ENCODE peak calls at places on chromosome X, in ten cellular contexts. One of them, this sample, is unnamed.

GRCh38 chrX:68186552-68187262 is 246.6 kb downstream of the OPHN1 start:
- DNase-seq in Calu3: no peak
- DNase-seq in HepG2: no peak
- DNase-seq in HL-60: peak; percentile 2
- DNase-seq in stimulated activated CD4-positive, alpha-beta T cell treated with anti-CD3 and anti-CD28 coated beads, Interleukin-2, amount 100 ng/mL, for 48 hours: no peak
- DNase-seq in psoas muscle: no peak
- DNase-seq in EL: peak; percentile 61
- DNase-seq in M059J: peak; percentile 79
- DNase-seq in DMS153: no peak
- DNase-seq in endodermal cell: no peak
- DNase-seq in this sample: no peak

GRCh38 chrX:57651169-57651919 is 28.7 kb downstream of the NLRP2B start:
- DNase-seq in HepG2: no peak
- DNase-seq in stimulated activated CD4-positive, alpha-beta T cell treated with anti-CD3 and anti-CD28 coated beads, Interleukin-2, amount 100 ng/mL, for 48 hours: no peak
- DNase-seq in DMS153: no peak
- DNase-seq in Calu3: no peak
- DNase-seq in M059J: no peak
- DNase-seq in HL-60: no peak
- DNase-seq in EL: no peak
- DNase-seq in psoas muscle: no peak
- DNase-seq in endodermal cell: no peak
- DNase-seq in this sample: no peak

GRCh38 chrX:57270980-57271379 is 15.5 kb upstream of the FAAH2 start:
- DNase-seq in endodermal cell: no peak
- DNase-seq in HepG2: no peak
- DNase-seq in EL: no peak
- DNase-seq in HL-60: no peak
- DNase-seq in DMS153: no peak
- DNase-seq in psoas muscle: no peak
- DNase-seq in stimulated activated CD4-positive, alpha-beta T cell treated with anti-CD3 and anti-CD28 coated beads, Interleukin-2, amount 100 ng/mL, for 48 hours: no peak
- DNase-seq in Calu3: no peak
- DNase-seq in M059J: peak; percentile 1
- DNase-seq in this sample: no peak

GRCh38 chrX:9911479-9911878 is 55.7 kb upstream of the CLDN34 start:
- DNase-seq in M059J: peak; percentile 47
- DNase-seq in EL: peak; percentile 65
- DNase-seq in Calu3: peak; percentile 53
- DNase-seq in psoas muscle: no peak
- DNase-seq in HL-60: no peak
- DNase-seq in DMS153: peak; percentile 2
- DNase-seq in stimulated activated CD4-positive, alpha-beta T cell treated with anti-CD3 and anti-CD28 coated beads, Interleukin-2, amount 100 ng/mL, for 48 hours: no peak
- DNase-seq in HepG2: no peak
- DNase-seq in endodermal cell: no peak
- DNase-seq in this sample: no peak

GRCh38 chrX:103626855-103627254 is 1.9 kb upstream of the TCEAL1 start:
- DNase-seq in M059J: peak; percentile 48
- DNase-seq in stimulated activated CD4-positive, alpha-beta T cell treated with anti-CD3 and anti-CD28 coated beads, Interleukin-2, amount 100 ng/mL, for 48 hours: no peak
- DNase-seq in endodermal cell: no peak
- DNase-seq in HL-60: no peak
- DNase-seq in HepG2: no peak
- DNase-seq in Calu3: no peak
- DNase-seq in psoas muscle: no peak
- DNase-seq in EL: peak; percentile 25
- DNase-seq in DMS153: no peak
- DNase-seq in this sample: no peak

GRCh38 chrX:115650916-115651315 is 89.9 kb downstream of the PLS3 start:
- DNase-seq in HepG2: peak; percentile 33
- DNase-seq in psoas muscle: no peak
- DNase-seq in M059J: peak; percentile 59
- DNase-seq in DMS153: peak; percentile 22
- DNase-seq in stimulated activated CD4-positive, alpha-beta T cell treated with anti-CD3 and anti-CD28 coated beads, Interleukin-2, amount 100 ng/mL, for 48 hours: peak; percentile 14
- DNase-seq in HL-60: peak; percentile 40
- DNase-seq in Calu3: peak; percentile 28
- DNase-seq in endodermal cell: peak; percentile 88
- DNase-seq in EL: peak; percentile 40
- DNase-seq in this sample: peak; percentile 24

GRCh38 chrX:129599499-129599898 is 55.3 kb downstream of the APLN start:
- DNase-seq in psoas muscle: no peak
- DNase-seq in M059J: no peak
- DNase-seq in EL: no peak
- DNase-seq in stimulated activated CD4-positive, alpha-beta T cell treated with anti-CD3 and anti-CD28 coated beads, Interleukin-2, amount 100 ng/mL, for 48 hours: no peak
- DNase-seq in Calu3: no peak
- DNase-seq in HepG2: no peak
- DNase-seq in HL-60: no peak
- DNase-seq in endodermal cell: no peak
- DNase-seq in DMS153: no peak
- DNase-seq in this sample: no peak

GRCh38 chrX:133947022-133947421 is 38.4 kb downstream of the GPC3 start:
- DNase-seq in stimulated activated CD4-positive, alpha-beta T cell treated with anti-CD3 and anti-CD28 coated beads, Interleukin-2, amount 100 ng/mL, for 48 hours: no peak
- DNase-seq in DMS153: no peak
- DNase-seq in HL-60: no peak
- DNase-seq in psoas muscle: no peak
- DNase-seq in HepG2: no peak
- DNase-seq in Calu3: no peak
- DNase-seq in M059J: no peak
- DNase-seq in EL: no peak
- DNase-seq in endodermal cell: no peak
- DNase-seq in this sample: no peak

GRCh38 chrX:130523460-130524394 is 121.9 kb downstream of the RBMX2 start:
- DNase-seq in psoas muscle: peak; percentile 54
- DNase-seq in DMS153: peak; percentile 20
- DNase-seq in M059J: peak; percentile 11
- DNase-seq in HL-60: peak; percentile 3
- DNase-seq in stimulated activated CD4-positive, alpha-beta T cell treated with anti-CD3 and anti-CD28 coated beads, Interleukin-2, amount 100 ng/mL, for 48 hours: no peak
- DNase-seq in endodermal cell: peak; percentile 80
- DNase-seq in HepG2: no peak
- DNase-seq in EL: peak; percentile 11
- DNase-seq in Calu3: peak; percentile 47
- DNase-seq in this sample: peak; percentile 41

GRCh38 chrX:45714864-45715263 is 514.2 kb upstream of the DIPK2B start:
- DNase-seq in DMS153: no peak
- DNase-seq in Calu3: no peak
- DNase-seq in stimulated activated CD4-positive, alpha-beta T cell treated with anti-CD3 and anti-CD28 coated beads, Interleukin-2, amount 100 ng/mL, for 48 hours: no peak
- DNase-seq in EL: peak; percentile 79
- DNase-seq in HL-60: peak; percentile 18
- DNase-seq in endodermal cell: no peak
- DNase-seq in M059J: peak; percentile 93
- DNase-seq in psoas muscle: no peak
- DNase-seq in HepG2: no peak
- DNase-seq in this sample: no peak

GRCh38 chrX:112769034-112769433 is 71.6 kb downstream of the AMOT start:
- DNase-seq in DMS153: no peak
- DNase-seq in stimulated activated CD4-positive, alpha-beta T cell treated with anti-CD3 and anti-CD28 coated beads, Interleukin-2, amount 100 ng/mL, for 48 hours: no peak
- DNase-seq in EL: no peak
- DNase-seq in Calu3: no peak
- DNase-seq in HepG2: no peak
- DNase-seq in M059J: peak; percentile 86
- DNase-seq in endodermal cell: no peak
- DNase-seq in HL-60: no peak
- DNase-seq in psoas muscle: no peak
- DNase-seq in this sample: no peak

GRCh38 chrX:13059269-13059668 is 14.8 kb upstream of the FAM9C start:
- DNase-seq in stimulated activated CD4-positive, alpha-beta T cell treated with anti-CD3 and anti-CD28 coated beads, Interleukin-2, amount 100 ng/mL, for 48 hours: no peak
- DNase-seq in HL-60: no peak
- DNase-seq in Calu3: no peak
- DNase-seq in EL: no peak
- DNase-seq in psoas muscle: no peak
- DNase-seq in endodermal cell: no peak
- DNase-seq in HepG2: no peak
- DNase-seq in DMS153: no peak
- DNase-seq in M059J: no peak
- DNase-seq in this sample: no peak

GRCh38 chrX:118226060-118226428 is 109.4 kb upstream of the KLHL13 start:
- DNase-seq in HL-60: no peak
- DNase-seq in endodermal cell: no peak
- DNase-seq in HepG2: peak; percentile 1
- DNase-seq in EL: no peak
- DNase-seq in psoas muscle: no peak
- DNase-seq in stimulated activated CD4-positive, alpha-beta T cell treated with anti-CD3 and anti-CD28 coated beads, Interleukin-2, amount 100 ng/mL, for 48 hours: no peak
- DNase-seq in Calu3: no peak
- DNase-seq in M059J: peak; percentile 50
- DNase-seq in DMS153: peak; percentile 29
- DNase-seq in this sample: peak; percentile 12

GRCh38 chrX:9466115-9466495 is 1.2 kb downstream of the TBL1X start:
- DNase-seq in EL: peak; percentile 31
- DNase-seq in Calu3: peak; percentile 29
- DNase-seq in endodermal cell: peak; percentile 75
- DNase-seq in stimulated activated CD4-positive, alpha-beta T cell treated with anti-CD3 and anti-CD28 coated beads, Interleukin-2, amount 100 ng/mL, for 48 hours: peak; percentile 13
- DNase-seq in HepG2: no peak
- DNase-seq in psoas muscle: peak; percentile 70
- DNase-seq in HL-60: no peak
- DNase-seq in DMS153: no peak
- DNase-seq in M059J: peak; percentile 47
- DNase-seq in this sample: peak; percentile 32

GRCh38 chrX:109902665-109903064 is 100.2 kb upstream of the TMEM164 start:
- DNase-seq in DMS153: no peak
- DNase-seq in stimulated activated CD4-positive, alpha-beta T cell treated with anti-CD3 and anti-CD28 coated beads, Interleukin-2, amount 100 ng/mL, for 48 hours: no peak
- DNase-seq in HepG2: peak; percentile 41
- DNase-seq in psoas muscle: no peak
- DNase-seq in Calu3: no peak
- DNase-seq in M059J: peak; percentile 43
- DNase-seq in endodermal cell: no peak
- DNase-seq in EL: peak; percentile 7
- DNase-seq in HL-60: no peak
- DNase-seq in this sample: peak; percentile 9

GRCh38 chrX:2351321-2351720 is 149.5 kb downstream of the DHRSX start:
- DNase-seq in Calu3: no peak
- DNase-seq in endodermal cell: no peak
- DNase-seq in HL-60: no peak
- DNase-seq in DMS153: no peak
- DNase-seq in psoas muscle: no peak
- DNase-seq in EL: peak; percentile 76
- DNase-seq in stimulated activated CD4-positive, alpha-beta T cell treated with anti-CD3 and anti-CD28 coated beads, Interleukin-2, amount 100 ng/mL, for 48 hours: no peak
- DNase-seq in M059J: peak; percentile 86
- DNase-seq in HepG2: no peak
- DNase-seq in this sample: peak; percentile 71

GRCh38 chrX:3161686-3162085 is 120.4 kb downstream of the ARSF start:
- DNase-seq in HepG2: no peak
- DNase-seq in HL-60: no peak
- DNase-seq in stimulated activated CD4-positive, alpha-beta T cell treated with anti-CD3 and anti-CD28 coated beads, Interleukin-2, amount 100 ng/mL, for 48 hours: no peak
- DNase-seq in DMS153: no peak
- DNase-seq in M059J: peak; percentile 55
- DNase-seq in psoas muscle: no peak
- DNase-seq in Calu3: no peak
- DNase-seq in endodermal cell: no peak
- DNase-seq in EL: peak; percentile 6
- DNase-seq in this sample: peak; percentile 24

GRCh38 chrX:104370089-104370488 is 115.4 kb upstream of the ESX1 start:
- DNase-seq in Calu3: peak; percentile 58
- DNase-seq in M059J: peak; percentile 26
- DNase-seq in EL: peak; percentile 10
- DNase-seq in endodermal cell: peak; percentile 64
- DNase-seq in HL-60: no peak
- DNase-seq in HepG2: peak; percentile 6
- DNase-seq in stimulated activated CD4-positive, alpha-beta T cell treated with anti-CD3 and anti-CD28 coated beads, Interleukin-2, amount 100 ng/mL, for 48 hours: no peak
- DNase-seq in psoas muscle: no peak
- DNase-seq in DMS153: no peak
- DNase-seq in this sample: no peak